ENCODE peak calls at places on chromosomes 1 and 21, in four cellular contexts. One of them, this sample, is unnamed.

GRCh38 chr1:174165471-174166137 is 6.3 kb downstream of the RABGAP1L start:
- DNase-seq in CD8-positive, alpha-beta T cell: no peak
- DNase-seq in hepatocyte: no peak
- DNase-seq in Calu3: no peak
- DNase-seq in this sample: no peak

GRCh38 chr1:7574121-7575040 is 196.7 kb upstream of the VAMP3 start:
- DNase-seq in hepatocyte: peak
- DNase-seq in Calu3: peak
- DNase-seq in CD8-positive, alpha-beta T cell: no peak
- DNase-seq in this sample: no peak

GRCh38 chr1:35873243-35873642 is 9.8 kb upstream of the AGO1 start:
- DNase-seq in Calu3: no peak
- DNase-seq in CD8-positive, alpha-beta T cell: no peak
- DNase-seq in hepatocyte: no peak
- DNase-seq in this sample: no peak

GRCh38 chr1:35577071-35577998 is 4.2 kb downstream of the TFAP2E start:
- DNase-seq in hepatocyte: no peak
- DNase-seq in CD8-positive, alpha-beta T cell: peak
- DNase-seq in Calu3: no peak
- DNase-seq in this sample: peak

GRCh38 chr21:15729674-15730483 is at the start of gene USP25:
- DNase-seq in CD8-positive, alpha-beta T cell: peak
- DNase-seq in Calu3: peak
- DNase-seq in hepatocyte: peak
- DNase-seq in this sample: peak

GRCh38 chr1:63621698-63622097 is 28.5 kb downstream of the PGM1 start:
- DNase-seq in CD8-positive, alpha-beta T cell: no peak
- DNase-seq in hepatocyte: no peak
- DNase-seq in Calu3: no peak
- DNase-seq in this sample: no peak

GRCh38 chr1:38724160-38725131 is 135.1 kb downstream of the RRAGC start:
- DNase-seq in CD8-positive, alpha-beta T cell: no peak
- DNase-seq in hepatocyte: peak
- DNase-seq in Calu3: no peak
- DNase-seq in this sample: no peak

GRCh38 chr1:234954613-234955012 is 174.0 kb downstream of the TOMM20 start:
- DNase-seq in CD8-positive, alpha-beta T cell: no peak
- DNase-seq in Calu3: no peak
- DNase-seq in hepatocyte: no peak
- DNase-seq in this sample: no peak

GRCh38 chr21:31343680-31344480 is at the start of gene TIAM1:
- DNase-seq in CD8-positive, alpha-beta T cell: no peak
- DNase-seq in Calu3: peak
- DNase-seq in hepatocyte: peak
- DNase-seq in this sample: peak

GRCh38 chr1:11157867-11158266 is 31.3 kb upstream of the ANGPTL7 start:
- DNase-seq in Calu3: no peak
- DNase-seq in hepatocyte: no peak
- DNase-seq in CD8-positive, alpha-beta T cell: no peak
- DNase-seq in this sample: no peak

DNA sequence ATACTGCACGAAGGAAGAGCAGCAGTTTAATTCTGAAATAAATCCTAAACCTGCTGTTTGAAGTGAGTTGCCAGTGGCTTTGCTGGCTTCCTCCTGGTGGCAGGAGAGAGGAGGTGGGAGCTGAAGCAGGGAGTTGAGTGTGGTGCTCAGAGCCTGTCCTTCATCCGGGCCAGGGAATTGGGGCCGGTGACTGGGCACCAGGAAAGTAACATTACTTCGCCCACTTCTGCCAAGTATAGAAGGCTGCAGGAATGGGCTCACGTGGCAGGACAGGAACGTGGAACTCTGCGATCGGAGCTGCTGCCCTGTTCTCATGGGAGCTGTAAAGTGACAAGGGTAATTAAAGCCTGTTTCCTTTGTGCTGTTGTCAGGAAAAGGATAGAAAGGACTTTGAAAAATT is 8.7 kb downstream of the TOR3A start:
- DNase-seq in CD8-positive, alpha-beta T cell: no peak
- DNase-seq in hepatocyte: no peak
- DNase-seq in Calu3: no peak
- DNase-seq in this sample: no peak
- TF ChIP-seq CTCF in CD8-positive, alpha-beta T cell: no peak
- TF ChIP-seq CTCF in hepatocyte: no peak
- TF ChIP-seq CTCF in Calu3: no peak
- TF ChIP-seq CTCF in this sample: no peak

DNA sequence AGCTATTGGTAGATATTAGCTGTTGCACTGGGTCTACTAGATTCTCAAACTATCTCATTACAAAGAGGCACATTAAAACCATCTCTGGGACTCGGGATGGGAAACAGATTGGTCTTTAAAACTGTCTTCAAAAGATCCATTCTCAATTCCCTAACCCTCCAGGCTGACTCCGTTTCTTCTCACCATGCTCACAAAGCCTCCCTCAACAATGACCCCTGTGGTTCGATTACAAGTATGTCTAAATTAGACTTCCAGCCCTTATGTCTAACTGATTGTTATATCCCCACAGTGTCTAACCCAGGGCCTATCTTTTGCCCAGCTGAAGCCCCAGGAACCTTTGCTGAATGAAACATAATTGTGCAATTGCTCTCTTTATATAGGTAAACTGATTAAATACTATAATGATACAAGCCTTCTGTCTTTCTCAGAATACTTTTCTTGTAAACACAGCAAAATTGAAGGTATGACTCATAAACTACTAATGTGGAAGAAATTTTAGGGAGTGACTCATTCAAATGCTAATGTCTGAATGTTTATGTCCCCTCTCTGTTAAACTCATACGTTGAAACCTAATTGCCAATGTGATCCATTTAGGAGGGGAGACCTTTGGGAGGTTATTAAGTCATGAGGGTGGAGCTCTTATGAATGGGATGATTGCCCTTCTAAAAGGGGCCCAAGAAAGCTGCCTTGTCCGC is 65.6 kb upstream of the DAB1 start:
- DNase-seq in Calu3: no peak
- DNase-seq in hepatocyte: no peak
- DNase-seq in CD8-positive, alpha-beta T cell: no peak
- DNase-seq in this sample: no peak
- TF ChIP-seq CTCF in Calu3: no peak
- TF ChIP-seq CTCF in hepatocyte: no peak
- TF ChIP-seq CTCF in CD8-positive, alpha-beta T cell: no peak
- TF ChIP-seq CTCF in this sample: no peak

DNA sequence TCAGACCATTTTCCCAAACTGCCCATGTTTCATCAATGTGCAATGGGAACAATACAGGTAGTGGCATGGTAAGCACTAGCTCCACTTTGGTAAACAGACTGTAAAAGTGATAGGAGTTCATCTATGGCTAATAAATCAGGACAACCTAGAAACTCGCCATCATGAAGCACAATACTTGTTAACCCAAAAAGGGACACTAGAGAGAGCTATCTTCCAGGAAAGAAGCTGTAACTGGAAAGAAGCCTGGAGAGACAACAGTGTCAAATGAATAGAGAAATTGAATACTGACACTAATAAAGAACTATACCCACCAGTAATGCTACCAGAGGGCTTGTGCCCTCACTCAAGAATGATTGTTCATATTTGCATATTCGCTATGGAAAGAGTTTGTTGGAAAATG is 164.7 kb upstream of the RGS18 start:
- DNase-seq in hepatocyte: no peak
- DNase-seq in CD8-positive, alpha-beta T cell: no peak
- DNase-seq in Calu3: no peak
- DNase-seq in this sample: no peak
- TF ChIP-seq CTCF in hepatocyte: peak
- TF ChIP-seq CTCF in CD8-positive, alpha-beta T cell: no peak
- TF ChIP-seq CTCF in Calu3: no peak
- TF ChIP-seq CTCF in this sample: no peak

GRCh38 chr1:24207709-24208108 is 20.6 kb upstream of the IFNLR1 start:
- DNase-seq in hepatocyte: no peak
- DNase-seq in Calu3: no peak
- DNase-seq in CD8-positive, alpha-beta T cell: no peak
- DNase-seq in this sample: no peak
- TF ChIP-seq CTCF in hepatocyte: no peak
- TF ChIP-seq CTCF in Calu3: no peak
- TF ChIP-seq CTCF in CD8-positive, alpha-beta T cell: no peak
- TF ChIP-seq CTCF in this sample: no peak

DNA sequence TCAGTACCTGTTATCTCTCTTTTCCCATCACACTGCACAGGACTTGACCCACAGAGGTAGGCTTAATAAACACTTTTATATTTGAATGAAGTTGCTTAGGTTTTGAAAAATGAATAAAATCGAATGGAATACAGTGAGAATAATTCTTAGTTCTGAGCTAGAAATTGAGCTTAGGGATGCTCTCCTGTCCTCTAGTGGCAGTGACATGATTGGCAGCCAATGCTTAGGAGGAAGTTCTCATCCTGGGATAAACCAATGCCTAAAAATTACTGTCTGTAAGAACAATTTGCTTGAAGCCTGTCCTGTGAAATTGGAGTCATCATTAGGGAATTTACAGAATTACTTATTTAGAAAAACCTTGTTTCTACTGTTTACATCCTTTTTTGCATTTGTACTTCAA is 21.3 kb upstream of the CYP4X1 start:
- DNase-seq in Calu3: no peak
- DNase-seq in CD8-positive, alpha-beta T cell: no peak
- DNase-seq in hepatocyte: no peak
- DNase-seq in this sample: no peak
- TF ChIP-seq CTCF in Calu3: no peak
- TF ChIP-seq CTCF in CD8-positive, alpha-beta T cell: no peak
- TF ChIP-seq CTCF in hepatocyte: peak
- TF ChIP-seq CTCF in this sample: no peak

DNA sequence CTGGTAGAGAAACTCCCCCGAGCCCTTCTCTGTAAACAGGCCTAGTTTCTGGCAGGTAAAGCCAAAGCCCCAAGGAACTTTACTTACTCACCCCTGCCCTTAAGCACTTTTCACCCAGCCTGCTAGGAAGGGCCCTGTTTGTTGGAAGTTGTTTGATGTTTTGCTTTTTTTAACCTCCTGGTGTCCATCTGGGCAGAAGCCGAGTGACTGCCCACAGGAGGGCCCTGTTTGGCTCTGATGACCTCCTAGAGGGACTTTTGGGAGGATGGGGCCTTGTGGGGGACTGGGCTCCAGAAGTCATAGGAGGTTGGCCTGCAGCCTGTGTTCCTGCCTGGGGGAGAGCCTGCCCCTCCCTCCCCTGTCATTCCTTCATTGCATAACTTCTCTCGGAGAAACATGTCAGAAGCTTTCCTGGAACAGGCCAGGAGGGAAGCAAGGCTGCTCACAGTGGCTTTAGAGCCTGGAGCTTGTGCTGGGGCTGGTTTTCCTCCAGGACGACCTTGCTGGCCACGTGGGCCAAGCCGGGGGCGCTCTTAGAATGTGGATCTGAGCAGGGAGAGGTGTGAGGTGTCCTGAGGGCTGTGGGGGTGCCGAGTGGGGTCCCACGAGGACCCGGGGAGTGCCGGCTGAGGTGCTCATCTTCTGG is 33.9 kb downstream of the COQ8A start:
- DNase-seq in CD8-positive, alpha-beta T cell: no peak
- DNase-seq in hepatocyte: peak
- DNase-seq in Calu3: no peak
- DNase-seq in this sample: no peak
- TF ChIP-seq CTCF in CD8-positive, alpha-beta T cell: no peak
- TF ChIP-seq CTCF in hepatocyte: no peak
- TF ChIP-seq CTCF in Calu3: no peak
- TF ChIP-seq CTCF in this sample: no peak